ENCODE peak calls at places on chromosomes 12 and 14, in seven cellular contexts. U, E, A, D, T, I and Q are unnamed samples. For H3K9me3, the result is how much of the 10 kb centered on the place peaks cover.

GRCh38 chr12:49093746-49094103 is 876 bp downstream of the DHH start:
- DNase-seq in U (no peak), E (no peak), A (no peak), D (no peak), T (no peak), I (no peak), Q (no peak)

GRCh38 chr14:82003418-82003817 is 469.8 kb upstream of the SEL1L start:
- DNase-seq in U (no peak), E (no peak), A (no peak), D (no peak), T (no peak), I (no peak), Q (no peak)

GRCh38 chr12:99824900-99825562 is 159.7 kb downstream of the ANKS1B start:
- DNase-seq in U (no peak), E (no peak), A (no peak), D (no peak), T (no peak), I (no peak), Q (no peak)

GRCh38 chr12:57772429-57773322 is at the start of gene EEF1AKMT3:
- DNase-seq in U (peak), E (peak), A (no peak), D (peak), T (peak), I (peak), Q (peak)

GRCh38 chr14:39956372-39956771 is 524.1 kb upstream of the FBXO33 start:
- DNase-seq in U (no peak), E (no peak), A (no peak), D (no peak), T (no peak), I (no peak), Q (no peak)

GRCh38 chr12:114134922-114135321 is 168.8 kb upstream of the RBM19 start:
- DNase-seq in U (no peak), E (no peak), A (no peak), D (no peak), T (no peak), I (no peak), Q (no peak)

GRCh38 chr14:53055003-53055402 is 98.1 kb downstream of the DDHD1 start:
- DNase-seq in U (no peak), E (no peak), A (no peak), D (no peak), T (peak), I (no peak), Q (no peak)

GRCh38 chr12:15824516-15824915 is 35.3 kb upstream of the EPS8 start:
- DNase-seq in U (no peak), E (no peak), A (no peak), D (no peak), T (no peak), I (no peak), Q (no peak)

GRCh38 chr14:98548071-98548686 is 723.8 kb downstream of the BCL11B start:
- DNase-seq in U (no peak), E (no peak), A (no peak), D (no peak), T (no peak), I (no peak), Q (no peak)

GRCh38 chr12:69068431-69068830 is 135.5 kb upstream of the CPM start:
- DNase-seq in U (peak), E (no peak), A (no peak), D (no peak), T (peak), I (peak), Q (no peak)

GRCh38 chr14:80770114-80770917 is 171.2 kb downstream of the CEP128 start:
- DNase-seq in U (no peak), E (no peak), A (no peak), D (no peak), T (peak), I (no peak), Q (no peak)

GRCh38 chr12:28191018-28191595 is 851 bp downstream of the CCDC91 start:
- DNase-seq in U (no peak), E (no peak), A (peak), D (no peak), T (peak), I (peak), Q (no peak)

DNA sequence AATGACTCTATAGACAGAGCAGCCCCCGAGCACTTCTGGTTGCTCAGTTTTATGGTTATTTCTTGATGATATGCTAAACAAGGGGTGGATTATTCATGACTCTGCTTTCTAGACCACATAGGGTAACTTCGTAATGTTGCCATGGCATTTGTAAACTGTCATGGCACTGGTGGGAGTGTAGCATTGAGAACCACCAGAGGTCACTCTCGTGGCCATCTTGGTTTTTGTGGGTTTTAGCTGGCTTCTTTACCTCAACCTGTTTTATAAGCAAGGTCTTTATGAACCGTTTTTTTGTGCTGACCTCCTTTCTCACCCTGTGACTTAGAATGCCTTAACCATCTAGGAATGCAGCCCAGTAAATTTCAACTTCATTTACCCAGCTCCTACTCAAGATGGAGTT is 1036.2 kb upstream of the FLRT2 start:
- DNase-seq in U (no peak), E (no peak), A (no peak), D (no peak), T (no peak), I (no peak), Q (peak)
- H3K27ac ChIP-seq in U (no peak), E (no peak), A (no peak), D (no peak), T (no peak), I (no peak), Q (no peak)

GRCh38 chr12:6372403-6373003 is 2.9 kb downstream of the SCNN1A start:
- DNase-seq in U (peak), E (peak), A (no peak), D (peak), T (peak), I (peak), Q (no peak)

GRCh38 chr12:6374781-6375150 is 597 bp downstream of the SCNN1A start:
- DNase-seq in U (no peak), E (no peak), A (no peak), D (no peak), T (no peak), I (peak), Q (no peak)

GRCh38 chr12:6375269-6376078 is at the start of gene SCNN1A:
- DNase-seq in U (peak), E (peak), A (no peak), D (peak), T (no peak), I (peak), Q (peak)

GRCh38 chr12:6373022-6373787 is 2.2 kb downstream of the SCNN1A start:
- DNase-seq in U (peak), E (no peak), A (no peak), D (peak), T (no peak), I (peak), Q (no peak)

DNA sequence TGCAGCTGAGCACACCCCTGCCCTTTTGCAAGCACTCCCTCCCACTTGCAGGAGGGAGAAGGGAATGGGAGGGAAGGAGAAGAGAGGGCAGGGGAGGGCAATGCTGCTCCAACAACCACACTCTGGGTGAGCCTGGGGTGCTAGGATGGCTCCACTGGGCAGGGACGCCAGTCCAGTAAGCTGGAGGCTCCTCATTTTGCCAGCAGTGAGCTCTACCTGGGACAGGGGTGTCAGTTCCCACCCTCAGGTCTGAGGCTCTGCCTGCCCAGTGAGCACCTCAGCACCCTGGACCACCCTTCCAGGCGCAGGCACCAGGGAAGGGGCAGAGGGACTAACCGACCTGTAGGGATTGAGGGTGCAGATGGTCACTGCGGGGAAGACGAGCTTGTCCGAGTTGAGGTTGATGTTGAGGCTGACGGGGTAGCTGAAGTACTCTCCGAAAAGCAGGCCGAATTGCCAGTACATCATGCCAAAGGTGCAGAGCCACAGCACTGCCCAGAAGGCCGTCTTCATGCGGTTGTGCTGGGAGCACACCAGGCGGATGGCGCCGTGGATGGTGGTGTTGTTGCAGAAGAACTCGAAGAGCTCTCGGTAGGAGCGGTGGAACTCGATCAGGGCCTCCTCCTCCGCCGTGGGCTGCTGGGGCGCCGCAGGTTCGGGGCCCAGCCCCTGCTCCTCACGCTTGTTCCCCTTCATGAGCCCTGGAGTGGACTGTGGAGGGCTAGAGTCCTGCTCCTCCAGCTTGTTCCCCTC is 1.2 kb downstream of the SCNN1A start:
- DNase-seq in U (no peak), E (no peak), A (no peak), D (peak), T (no peak), I (peak), Q (no peak)
- H3K4me3 ChIP-seq in U (peak), E (no peak), A (no peak), D (no peak), T (no peak), I (peak), Q (no peak)

GRCh38 chr14:42079911-42080310 is 473.2 kb downstream of the LRFN5 start:
- DNase-seq in U (no peak), E (no peak), A (no peak), D (no peak), T (no peak), I (no peak), Q (no peak)
- H3K9me3 ChIP-seq in U (under half), E (under half), A (under half), D (under half), T (under half), I (under half), Q (under half)

DNA sequence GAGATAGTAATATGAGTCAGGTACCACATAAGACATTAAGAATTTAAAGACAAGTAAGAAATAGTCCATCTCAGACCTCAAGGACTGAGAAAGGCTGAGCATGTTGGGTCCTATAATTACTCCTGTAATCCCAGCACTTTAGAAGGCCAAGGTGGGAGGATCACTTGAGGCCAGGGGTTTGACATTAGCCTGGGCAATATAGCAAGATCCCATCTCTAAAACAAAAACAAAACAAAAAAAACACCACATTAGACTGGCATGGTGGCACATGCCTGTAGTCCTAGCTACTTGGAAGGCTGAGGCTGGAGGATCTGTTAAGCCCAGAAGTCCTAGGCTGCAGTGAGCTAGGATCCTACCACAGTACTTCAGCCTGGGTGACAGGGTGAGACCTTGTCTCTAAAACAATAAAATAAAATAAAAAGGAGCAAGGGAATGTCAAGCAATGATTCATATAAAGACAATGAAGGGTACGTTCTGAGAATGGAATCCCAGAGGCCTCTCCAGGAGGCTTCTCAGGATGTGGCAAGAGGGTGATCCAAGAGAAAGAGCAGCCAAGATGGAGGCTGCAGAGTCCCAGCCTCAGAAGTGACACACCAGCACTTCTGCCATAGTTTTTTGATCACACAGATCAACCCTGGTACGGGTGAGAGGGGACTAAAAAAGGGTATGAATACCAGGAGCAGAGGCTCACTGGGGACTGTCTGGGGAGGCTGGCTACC is 206.4 kb downstream of the CRADD start:
- DNase-seq in U (no peak), E (no peak), A (no peak), D (no peak), T (peak), I (no peak), Q (no peak)
- H3K27ac ChIP-seq in U (no peak), E (no peak), A (no peak), D (no peak), T (peak), I (no peak), Q (no peak)

GRCh38 chr14:76106188-76106587 is 45.5 kb upstream of the GPATCH2L start:
- DNase-seq in U (no peak), E (no peak), A (no peak), D (no peak), T (no peak), I (no peak), Q (no peak)
- H3K4me3 ChIP-seq in U (no peak), E (no peak), A (no peak), D (no peak), T (no peak), I (no peak), Q (no peak)

GRCh38 chr12:46259071-46259470 is 9.8 kb downstream of the SLC38A1 start:
- DNase-seq in U (no peak), E (no peak), A (no peak), D (no peak), T (no peak), I (no peak), Q (no peak)
- H3K9me3 ChIP-seq in U (under half), E (under half), A (under half), D (under half), T (under half), I (under half), Q (under half)

GRCh38 chr12:117970334-117970733 is 1.5 kb upstream of the KSR2 start:
- DNase-seq in U (no peak), E (no peak), A (no peak), D (no peak), T (no peak), I (no peak), Q (no peak)

GRCh38 chr12:117977373-117977772 is 8.6 kb upstream of the KSR2 start:
- DNase-seq in U (no peak), E (no peak), A (no peak), D (no peak), T (no peak), I (no peak), Q (no peak)

GRCh38 chr12:117980621-117981020 is 11.8 kb upstream of the KSR2 start:
- DNase-seq in U (no peak), E (no peak), A (no peak), D (no peak), T (no peak), I (no peak), Q (no peak)

GRCh38 chr12:117972341-117972740 is 3.6 kb upstream of the KSR2 start:
- DNase-seq in U (no peak), E (no peak), A (no peak), D (no peak), T (no peak), I (peak), Q (no peak)

GRCh38 chr12:117975006-117975405 is 6.2 kb upstream of the KSR2 start:
- DNase-seq in U (no peak), E (no peak), A (no peak), D (no peak), T (no peak), I (no peak), Q (no peak)
- H3K27ac ChIP-seq in U (no peak), E (no peak), A (no peak), D (no peak), T (no peak), I (no peak), Q (no peak)

GRCh38 chr12:88267630-88268029 is 125.5 kb downstream of the TMTC3 start:
- DNase-seq in U (no peak), E (no peak), A (no peak), D (no peak), T (no peak), I (no peak), Q (no peak)
- H3K4me3 ChIP-seq in U (no peak), E (no peak), A (no peak), D (no peak), T (no peak), I (no peak), Q (no peak)

GRCh38 chr12:109525279-109525585 is 47.8 kb downstream of the UBE3B start:
- DNase-seq in U (no peak), E (no peak), A (no peak), D (no peak), T (no peak), I (no peak), Q (no peak)

GRCh38 chr12:109530301-109530685 is 43.0 kb downstream of the MMAB start:
- DNase-seq in U (no peak), E (no peak), A (no peak), D (no peak), T (no peak), I (no peak), Q (no peak)

GRCh38 chr12:109524466-109525278 is 47.2 kb downstream of the UBE3B start:
- DNase-seq in U (no peak), E (no peak), A (no peak), D (no peak), T (no peak), I (no peak), Q (no peak)

GRCh38 chr12:109529618-109530300 is 43.5 kb downstream of the MMAB start:
- DNase-seq in U (no peak), E (no peak), A (no peak), D (no peak), T (no peak), I (no peak), Q (no peak)

GRCh38 chr12:109527489-109528123 is 45.7 kb downstream of the MMAB start:
- DNase-seq in U (no peak), E (no peak), A (no peak), D (no peak), T (no peak), I (no peak), Q (no peak)
- H3K9me3 ChIP-seq in U (under half), E (under half), A (under half), D (under half), T (under half), I (under half), Q (under half)

GRCh38 chr12:56753566-56753965 is 1.4 kb upstream of the PRIM1 start:
- DNase-seq in U (no peak), E (no peak), A (no peak), D (no peak), T (no peak), I (no peak), Q (no peak)
- H3K27ac ChIP-seq in U (no peak), E (no peak), A (no peak), D (no peak), T (no peak), I (no peak), Q (no peak)